ENCODE peak calls at places on chromosome 21, in five cellular contexts. Q, E, X, Y and I are unnamed samples.

GRCh38 chr21:21666689-21667088 is 668.5 kb downstream of the NCAM2 start:
- DNase-seq in Q (no peak), E (no peak), X (no peak), Y (no peak), I (no peak)

GRCh38 chr21:15039607-15040299 is 25.0 kb downstream of the NRIP1 start:
- DNase-seq in Q (no peak), E (no peak), X (no peak), Y (no peak), I (no peak)

GRCh38 chr21:15379776-15380175 is 315.0 kb upstream of the NRIP1 start:
- DNase-seq in Q (no peak), E (no peak), X (no peak), Y (no peak), I (no peak)

GRCh38 chr21:25638634-25639166 is 358 bp upstream of the JAM2 start:
- DNase-seq in Q (no peak), E (no peak), X (no peak), Y (no peak), I (no peak)

GRCh38 chr21:16587671-16588379 is 858.0 kb downstream of the USP25 start:
- DNase-seq in Q (no peak), E (no peak), X (no peak), Y (peak), I (peak)

GRCh38 chr21:34545079-34545884 is 33.3 kb upstream of the KCNE1 start:
- DNase-seq in Q (no peak), E (peak), X (no peak), Y (peak), I (peak)

GRCh38 chr21:41213081-41213480 is 45.1 kb downstream of the BACE2 start:
- DNase-seq in Q (no peak), E (no peak), X (no peak), Y (no peak), I (no peak)

GRCh38 chr21:37368536-37369279 is 2.1 kb downstream of the DYRK1A start:
- DNase-seq in Q (peak), E (no peak), X (no peak), Y (no peak), I (no peak)

GRCh38 chr21:31659286-31660133 is at the start of gene SOD1:
- DNase-seq in Q (peak), E (peak), X (peak), Y (peak), I (peak)
- TF ChIP-seq POLR2A in Q (peak), E (peak), X (peak), Y (peak), I (peak)

GRCh38 chr21:8994640-8995511 is 1526.5 kb upstream of the TPTE start:
- DNase-seq in Q (no peak), E (no peak), X (no peak), Y (no peak), I (no peak)
- TF ChIP-seq POLR2A in Q (no peak), E (no peak), X (no peak), Y (no peak), I (no peak)

GRCh38 chr21:33360871-33361602 is 36.3 kb downstream of the IFNAR1 start:
- DNase-seq in Q (peak), E (peak), X (peak), Y (peak), I (peak)
- TF ChIP-seq POLR2A in Q (no peak), E (peak), X (no peak), Y (no peak), I (no peak)

GRCh38 chr21:42533306-42533962 is 19.8 kb downstream of the SLC37A1 start:
- DNase-seq in Q (no peak), E (peak), X (peak), Y (no peak), I (no peak)

GRCh38 chr21:42535602-42536171 is 22.0 kb downstream of the SLC37A1 start:
- DNase-seq in Q (no peak), E (peak), X (peak), Y (no peak), I (peak)

GRCh38 chr21:42533963-42534355 is 20.3 kb downstream of the SLC37A1 start:
- DNase-seq in Q (no peak), E (peak), X (no peak), Y (no peak), I (no peak)

GRCh38 chr21:42534361-42534900 is 20.8 kb downstream of the SLC37A1 start:
- DNase-seq in Q (no peak), E (peak), X (peak), Y (no peak), I (peak)

GRCh38 chr21:42534901-42535378 is 21.3 kb downstream of the SLC37A1 start:
- DNase-seq in Q (no peak), E (peak), X (peak), Y (no peak), I (no peak)
- TF ChIP-seq POLR2A in Q (no peak), E (no peak), X (no peak), Y (no peak), I (no peak)

DNA sequence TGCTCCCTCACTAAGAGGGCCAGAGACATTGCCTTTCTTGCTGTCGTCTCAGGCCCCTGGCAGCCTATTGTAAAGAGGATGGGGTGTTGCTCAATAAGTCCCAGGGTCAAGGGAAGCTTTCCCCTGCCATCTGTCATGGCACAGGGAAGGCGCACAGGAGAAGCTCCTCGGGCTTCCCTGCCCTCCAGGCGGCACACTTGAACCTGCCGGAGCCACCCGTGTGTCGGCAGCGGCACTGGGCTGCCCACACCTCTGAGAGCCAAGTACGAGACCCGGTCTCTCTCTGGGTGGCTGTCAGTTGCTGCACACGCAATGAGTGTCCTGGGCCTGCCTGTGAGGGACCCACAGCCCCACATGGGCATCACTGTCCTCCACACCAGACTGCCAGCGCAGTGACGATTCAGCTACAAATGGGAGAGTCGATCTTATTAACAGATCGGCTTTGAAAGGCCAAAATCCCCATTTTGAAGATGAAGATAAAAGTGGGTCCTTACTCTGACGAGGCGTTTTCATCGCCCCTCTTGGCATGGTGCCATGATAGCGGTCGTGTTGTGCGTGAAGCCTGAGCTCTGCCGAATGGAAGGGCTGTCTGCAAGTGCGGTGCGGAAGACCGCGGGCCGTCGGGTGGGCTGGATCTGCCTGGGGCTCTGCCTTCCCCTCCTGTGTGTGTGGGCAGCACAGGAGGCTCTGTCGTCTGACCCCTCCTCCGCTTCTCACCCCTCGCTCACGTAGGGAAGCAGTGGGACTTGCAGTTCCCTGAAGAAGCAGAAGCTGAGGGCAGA is 29.2 kb upstream of the PDXK start:
- DNase-seq in Q (no peak), E (no peak), X (no peak), Y (no peak), I (no peak)
- TF ChIP-seq POLR2A in Q (no peak), E (no peak), X (no peak), Y (no peak), I (no peak)

DNA sequence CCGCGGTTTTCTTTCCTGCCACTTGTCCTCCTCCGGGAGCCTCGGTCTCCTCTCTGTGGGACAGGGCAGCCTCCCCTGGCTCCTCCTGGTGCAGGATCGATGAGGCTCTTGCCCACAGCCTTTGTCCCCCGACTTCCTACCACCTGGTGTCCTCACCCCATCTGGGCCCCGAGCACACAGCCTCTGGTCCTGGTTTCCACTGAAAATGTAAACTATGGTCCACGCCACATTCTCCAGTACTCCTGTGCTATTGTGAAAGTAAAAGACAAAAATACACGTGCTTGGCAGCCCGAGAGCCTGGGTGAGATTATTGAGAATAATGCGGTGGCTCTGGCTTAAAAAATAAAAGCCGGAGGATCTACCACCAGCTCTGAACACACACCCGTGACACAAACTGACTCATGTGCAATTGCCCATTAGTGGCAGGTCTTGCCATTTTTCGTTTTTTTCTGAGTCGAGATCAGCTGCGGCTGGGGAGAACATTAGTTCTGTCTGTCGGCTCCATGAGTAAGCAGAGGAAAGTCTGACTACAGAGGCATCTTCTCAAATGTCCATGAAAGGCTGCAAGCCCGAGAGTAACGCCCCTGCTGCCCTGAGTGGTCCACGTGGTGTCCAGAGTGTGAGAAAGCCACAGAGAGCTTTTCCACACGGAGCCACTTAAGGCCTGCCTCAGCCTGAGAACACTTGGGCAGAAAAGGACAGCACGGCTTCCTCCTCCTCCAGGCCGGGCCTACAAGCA is 5.7 kb upstream of the COL6A2 start:
- DNase-seq in Q (no peak), E (peak), X (peak), Y (no peak), I (no peak)
- TF ChIP-seq POLR2A in Q (no peak), E (peak), X (no peak), Y (peak), I (no peak)